ENCODE peak calls at places on chromosomes 6 and 20, in five cellular contexts. Q, J, W, O and Y are unnamed samples.

GRCh38 chr6:163460307-163460782 is 45.8 kb downstream of the QKI start:
- DNase-seq in Q (peak; percentile 24), J (peak; percentile 26), W (no peak), O (no peak), Y (no peak)

GRCh38 chr6:168060521-168060931 is 18.5 kb downstream of the FRMD1 start:
- DNase-seq in Q (peak; percentile 45), J (peak; percentile 13), W (no peak), O (no peak), Y (peak; percentile 78)

GRCh38 chr20:64066984-64067605 is 4.1 kb downstream of the TCEA2 start:
- DNase-seq in Q (no peak), J (no peak), W (no peak), O (no peak), Y (no peak)

GRCh38 chr6:3722785-3723184 is 28.7 kb downstream of the PXDC1 start:
- DNase-seq in Q (no peak), J (no peak), W (no peak), O (no peak), Y (no peak)

GRCh38 chr6:157647261-157647915 is 175.7 kb upstream of the SNX9 start:
- DNase-seq in Q (no peak), J (no peak), W (no peak), O (no peak), Y (no peak)

GRCh38 chr6:150334790-150335783 is 33.7 kb upstream of the IYD start:
- DNase-seq in Q (no peak), J (peak; percentile 69), W (peak; percentile 60), O (no peak), Y (no peak)

GRCh38 chr6:131949615-131949908 is 1.6 kb downstream of the CCN2 start:
- DNase-seq in Q (peak; percentile 77), J (no peak), W (peak; percentile 94), O (no peak), Y (no peak)

GRCh38 chr6:122947355-122947754 is 48.7 kb upstream of the CLVS2 start:
- DNase-seq in Q (no peak), J (peak; percentile 6), W (no peak), O (no peak), Y (no peak)

GRCh38 chr6:33392168-33392947 is 735 bp downstream of the KIFC1 start:
- DNase-seq in Q (no peak), J (peak; percentile 65), W (no peak), O (no peak), Y (no peak)

GRCh38 chr6:161486903-161487531 is 213.2 kb upstream of the AGPAT4 start:
- DNase-seq in Q (no peak), J (peak; percentile 46), W (no peak), O (no peak), Y (no peak)

GRCh38 chr6:37365791-37366190 is 12.0 kb downstream of the RNF8 start:
- DNase-seq in Q (no peak), J (peak; percentile 29), W (no peak), O (no peak), Y (no peak)